ENCODE peak calls at places on chromosomes 3 and 15, in four cellular contexts. One of them, this sample, is unnamed.
A peak's percentile ranks its signal among the peaks of the same experiment; 100 is the strongest.

GRCh38 chr3:55558316-55558715 is 71.2 kb upstream of the WNT5A start:
- DNase-seq in stimulated activated naive B cell treated with anti-CD40 and anti-IgM and Interleukin-4, amounts not matched to agents 10 μg/mL and 1 μg/mL and 100 μg/mL, for 72 hours: no peak
- DNase-seq in T-helper 2 cell treated with Interferon-gamma antibody and Interleukin-4, amounts not matched to agents 5 μg/mL and 100 μg/mL, for 36 hours: no peak
- DNase-seq in sciatic nerve: no peak
- DNase-seq in this sample: no peak

GRCh38 chr3:120432105-120432860 is 18.5 kb downstream of the FSTL1 start:
- DNase-seq in stimulated activated naive B cell treated with anti-CD40 and anti-IgM and Interleukin-4, amounts not matched to agents 10 μg/mL and 1 μg/mL and 100 μg/mL, for 72 hours: no peak
- DNase-seq in sciatic nerve: no peak
- DNase-seq in T-helper 2 cell treated with Interferon-gamma antibody and Interleukin-4, amounts not matched to agents 5 μg/mL and 100 μg/mL, for 36 hours: no peak
- DNase-seq in this sample: peak; percentile 80

GRCh38 chr15:42264790-42265189 is 8.2 kb upstream of the GANC start:
- DNase-seq in sciatic nerve: no peak
- DNase-seq in T-helper 2 cell treated with Interferon-gamma antibody and Interleukin-4, amounts not matched to agents 5 μg/mL and 100 μg/mL, for 36 hours: no peak
- DNase-seq in stimulated activated naive B cell treated with anti-CD40 and anti-IgM and Interleukin-4, amounts not matched to agents 10 μg/mL and 1 μg/mL and 100 μg/mL, for 72 hours: no peak
- DNase-seq in this sample: no peak

GRCh38 chr15:94631608-94632007 is 400.2 kb downstream of the MCTP2 start:
- DNase-seq in stimulated activated naive B cell treated with anti-CD40 and anti-IgM and Interleukin-4, amounts not matched to agents 10 μg/mL and 1 μg/mL and 100 μg/mL, for 72 hours: no peak
- DNase-seq in sciatic nerve: no peak
- DNase-seq in T-helper 2 cell treated with Interferon-gamma antibody and Interleukin-4, amounts not matched to agents 5 μg/mL and 100 μg/mL, for 36 hours: no peak
- DNase-seq in this sample: no peak

GRCh38 chr3:79843180-79843579 is 75.4 kb upstream of the ROBO1 start:
- DNase-seq in stimulated activated naive B cell treated with anti-CD40 and anti-IgM and Interleukin-4, amounts not matched to agents 10 μg/mL and 1 μg/mL and 100 μg/mL, for 72 hours: no peak
- DNase-seq in sciatic nerve: no peak
- DNase-seq in T-helper 2 cell treated with Interferon-gamma antibody and Interleukin-4, amounts not matched to agents 5 μg/mL and 100 μg/mL, for 36 hours: no peak
- DNase-seq in this sample: no peak

GRCh38 chr15:28892789-28893610 is 7.2 kb downstream of the APBA2 start:
- DNase-seq in sciatic nerve: no peak
- DNase-seq in stimulated activated naive B cell treated with anti-CD40 and anti-IgM and Interleukin-4, amounts not matched to agents 10 μg/mL and 1 μg/mL and 100 μg/mL, for 72 hours: no peak
- DNase-seq in T-helper 2 cell treated with Interferon-gamma antibody and Interleukin-4, amounts not matched to agents 5 μg/mL and 100 μg/mL, for 36 hours: no peak
- DNase-seq in this sample: peak; percentile 82

GRCh38 chr3:9681723-9682081 is 21.9 kb upstream of the CPNE9 start:
- DNase-seq in T-helper 2 cell treated with Interferon-gamma antibody and Interleukin-4, amounts not matched to agents 5 μg/mL and 100 μg/mL, for 36 hours: no peak
- DNase-seq in sciatic nerve: no peak
- DNase-seq in stimulated activated naive B cell treated with anti-CD40 and anti-IgM and Interleukin-4, amounts not matched to agents 10 μg/mL and 1 μg/mL and 100 μg/mL, for 72 hours: no peak
- DNase-seq in this sample: no peak

GRCh38 chr3:40899286-40899712 is 300.0 kb upstream of the CTNNB1 start:
- DNase-seq in sciatic nerve: no peak
- DNase-seq in stimulated activated naive B cell treated with anti-CD40 and anti-IgM and Interleukin-4, amounts not matched to agents 10 μg/mL and 1 μg/mL and 100 μg/mL, for 72 hours: no peak
- DNase-seq in T-helper 2 cell treated with Interferon-gamma antibody and Interleukin-4, amounts not matched to agents 5 μg/mL and 100 μg/mL, for 36 hours: no peak
- DNase-seq in this sample: peak; percentile 9

GRCh38 chr3:122691195-122691594 is 10.6 kb downstream of the PARP14 start:
- DNase-seq in sciatic nerve: no peak
- DNase-seq in T-helper 2 cell treated with Interferon-gamma antibody and Interleukin-4, amounts not matched to agents 5 μg/mL and 100 μg/mL, for 36 hours: no peak
- DNase-seq in stimulated activated naive B cell treated with anti-CD40 and anti-IgM and Interleukin-4, amounts not matched to agents 10 μg/mL and 1 μg/mL and 100 μg/mL, for 72 hours: peak; percentile 16
- DNase-seq in this sample: peak; percentile 71

GRCh38 chr15:98954411-98954810 is 53.2 kb downstream of the PGPEP1L start:
- DNase-seq in stimulated activated naive B cell treated with anti-CD40 and anti-IgM and Interleukin-4, amounts not matched to agents 10 μg/mL and 1 μg/mL and 100 μg/mL, for 72 hours: no peak
- DNase-seq in T-helper 2 cell treated with Interferon-gamma antibody and Interleukin-4, amounts not matched to agents 5 μg/mL and 100 μg/mL, for 36 hours: no peak
- DNase-seq in sciatic nerve: peak; percentile 79
- DNase-seq in this sample: peak; percentile 18

GRCh38 chr3:146163584-146163983 is 2.6 kb upstream of the PLOD2 start:
- DNase-seq in stimulated activated naive B cell treated with anti-CD40 and anti-IgM and Interleukin-4, amounts not matched to agents 10 μg/mL and 1 μg/mL and 100 μg/mL, for 72 hours: no peak
- DNase-seq in sciatic nerve: no peak
- DNase-seq in T-helper 2 cell treated with Interferon-gamma antibody and Interleukin-4, amounts not matched to agents 5 μg/mL and 100 μg/mL, for 36 hours: no peak
- DNase-seq in this sample: peak; percentile 64

GRCh38 chr15:69725210-69725609 is 272.6 kb downstream of the RPLP1 start:
- DNase-seq in stimulated activated naive B cell treated with anti-CD40 and anti-IgM and Interleukin-4, amounts not matched to agents 10 μg/mL and 1 μg/mL and 100 μg/mL, for 72 hours: no peak
- DNase-seq in sciatic nerve: no peak
- DNase-seq in T-helper 2 cell treated with Interferon-gamma antibody and Interleukin-4, amounts not matched to agents 5 μg/mL and 100 μg/mL, for 36 hours: no peak
- DNase-seq in this sample: no peak

GRCh38 chr3:154656496-154656895 is 226.5 kb upstream of the GPR149 start:
- DNase-seq in T-helper 2 cell treated with Interferon-gamma antibody and Interleukin-4, amounts not matched to agents 5 μg/mL and 100 μg/mL, for 36 hours: no peak
- DNase-seq in sciatic nerve: no peak
- DNase-seq in stimulated activated naive B cell treated with anti-CD40 and anti-IgM and Interleukin-4, amounts not matched to agents 10 μg/mL and 1 μg/mL and 100 μg/mL, for 72 hours: no peak
- DNase-seq in this sample: no peak

GRCh38 chr15:72585659-72586058 is 68.8 kb upstream of the GOLGA6B start:
- DNase-seq in stimulated activated naive B cell treated with anti-CD40 and anti-IgM and Interleukin-4, amounts not matched to agents 10 μg/mL and 1 μg/mL and 100 μg/mL, for 72 hours: no peak
- DNase-seq in T-helper 2 cell treated with Interferon-gamma antibody and Interleukin-4, amounts not matched to agents 5 μg/mL and 100 μg/mL, for 36 hours: no peak
- DNase-seq in sciatic nerve: no peak
- DNase-seq in this sample: peak; percentile 21

GRCh38 chr3:36520241-36521006 is 140.1 kb downstream of the STAC start:
- DNase-seq in stimulated activated naive B cell treated with anti-CD40 and anti-IgM and Interleukin-4, amounts not matched to agents 10 μg/mL and 1 μg/mL and 100 μg/mL, for 72 hours: no peak
- DNase-seq in sciatic nerve: no peak
- DNase-seq in T-helper 2 cell treated with Interferon-gamma antibody and Interleukin-4, amounts not matched to agents 5 μg/mL and 100 μg/mL, for 36 hours: no peak
- DNase-seq in this sample: no peak

GRCh38 chr15:60918234-60918964 is 310.7 kb downstream of the RORA start:
- DNase-seq in T-helper 2 cell treated with Interferon-gamma antibody and Interleukin-4, amounts not matched to agents 5 μg/mL and 100 μg/mL, for 36 hours: no peak
- DNase-seq in sciatic nerve: no peak
- DNase-seq in stimulated activated naive B cell treated with anti-CD40 and anti-IgM and Interleukin-4, amounts not matched to agents 10 μg/mL and 1 μg/mL and 100 μg/mL, for 72 hours: no peak
- DNase-seq in this sample: no peak